ENCODE peak calls at places on chromosomes 2 and 18, in nine cellular contexts. E is left lobe of liver; J is activated CD4-positive, alpha-beta T cell treated with anti-CD3 and anti-CD28 coated beads, Interleukin-2, amount 50 U/mL, for 1 hour; U is gastrocnemius medialis; Q is left cardiac atrium; A is activated T-helper 1 cell treated with Interleukin-2 at 50 U/mL for 16 hours; M is retina; B is HS-5; C is thoracic aorta. O is an unnamed sample.

GRCh38 chr2:230220347-230220969 is 674 bp upstream of the SP110 start:
- DNase-seq in E (no peak), J (no peak), U (no peak), Q (no peak), M (no peak), B (no peak), A (no peak), C (no peak), O (no peak)

GRCh38 chr2:216426938-216427337 is 14.7 kb downstream of the SMARCAL1 start:
- DNase-seq in C (no peak), Q (no peak), B (peak; percentile 68), M (no peak), E (no peak), J (no peak), A (no peak), U (no peak), O (no peak)

GRCh38 chr2:162196611-162197010 is 44.6 kb upstream of the GCG start:
- DNase-seq in E (no peak), B (peak; percentile 73), U (no peak), J (no peak), M (no peak), A (no peak), C (no peak), Q (no peak), O (no peak)

GRCh38 chr2:119433636-119434327 is 2.1 kb downstream of the TMEM37 start:
- DNase-seq in Q (no peak), J (no peak), M (no peak), B (no peak), C (no peak), A (no peak), E (peak; percentile 88), U (no peak), O (no peak)

GRCh38 chr2:74201596-74201995 is 3.2 kb downstream of the MTHFD2 start:
- DNase-seq in J (no peak), U (peak; percentile 20), A (no peak), C (no peak), M (no peak), Q (no peak), B (peak; percentile 46), E (no peak), O (no peak)

GRCh38 chr2:211175956-211176355 is 619.6 kb downstream of the CPS1 start:
- DNase-seq in Q (no peak), U (no peak), B (no peak), C (no peak), J (no peak), A (no peak), M (no peak), E (no peak), O (no peak)

GRCh38 chr2:234996041-234996440 is 44.2 kb downstream of the SH3BP4 start:
- DNase-seq in U (no peak), B (no peak), Q (no peak), J (no peak), E (no peak), M (no peak), C (no peak), A (no peak), O (no peak)

GRCh38 chr2:54342603-54343002 is 86.6 kb upstream of the TSPYL6 start:
- DNase-seq in J (no peak), M (no peak), U (no peak), E (no peak), A (no peak), B (no peak), C (no peak), Q (no peak), O (no peak)

GRCh38 chr2:239514753-239515152 is 113.9 kb upstream of the HDAC4 start:
- DNase-seq in B (no peak), M (no peak), J (no peak), U (no peak), A (no peak), Q (no peak), E (no peak), C (no peak), O (no peak)

GRCh38 chr2:134669731-134670669 is 48.8 kb downstream of the TMEM163 start:
- DNase-seq in A (peak; percentile 53), E (no peak), J (peak; percentile 60), U (no peak), Q (no peak), M (no peak), C (no peak), B (no peak), O (peak; percentile 37)

GRCh38 chr18:3892141-3892540 is 442.2 kb downstream of the TGIF1 start:
- DNase-seq in B (no peak), Q (no peak), C (no peak), E (no peak), M (no peak), A (no peak), J (no peak), U (no peak), O (no peak)

GRCh38 chr18:45755936-45756335 is 32.0 kb downstream of the SLC14A1 start:
- DNase-seq in B (no peak), Q (peak; percentile 80), J (no peak), M (no peak), A (no peak), U (no peak), C (peak; percentile 81), E (peak; percentile 47), O (no peak)

GRCh38 chr2:37343537-37344434 is 644 bp upstream of the QPCT start:
- DNase-seq in B (no peak), M (peak; percentile 17), U (no peak), A (no peak), C (no peak), J (no peak), E (no peak), Q (peak; percentile 41), O (no peak)

GRCh38 chr2:134261398-134262131 is 7.7 kb downstream of the MGAT5 start:
- DNase-seq in M (no peak), U (no peak), A (no peak), C (no peak), B (no peak), E (no peak), J (no peak), Q (no peak), O (no peak)

GRCh38 chr2:99615247-99615771 is 125.5 kb upstream of the REV1 start:
- DNase-seq in E (no peak), B (no peak), U (peak; percentile 19), C (no peak), M (no peak), J (no peak), Q (no peak), A (no peak), O (no peak)

GRCh38 chr18:2662990-2663389 is 7.5 kb downstream of the SMCHD1 start:
- DNase-seq in J (no peak), E (no peak), U (no peak), M (no peak), A (no peak), B (no peak), C (no peak), Q (no peak), O (no peak)

GRCh38 chr2:26970244-26970927 is at the start of gene MAPRE3:
- DNase-seq in A (peak; percentile 71), U (peak; percentile 60), Q (peak; percentile 80), M (peak; percentile 94), J (peak; percentile 83), C (no peak), E (peak; percentile 88), B (peak; percentile 33), O (peak; percentile 87)

GRCh38 chr2:23791030-23791429 is 135.9 kb downstream of the ATAD2B start:
- DNase-seq in J (no peak), M (no peak), U (no peak), A (no peak), C (no peak), E (no peak), B (no peak), Q (no peak), O (no peak)

GRCh38 chr2:222311978-222312738 is 13.4 kb upstream of the PAX3 start:
- DNase-seq in U (no peak), C (no peak), J (no peak), E (no peak), B (no peak), A (no peak), Q (no peak), M (peak; percentile 77), O (no peak)

GRCh38 chr2:152814475-152815030 is 96.1 kb downstream of the ARL6IP6 start:
- DNase-seq in U (no peak), Q (no peak), C (no peak), A (no peak), E (no peak), B (no peak), J (no peak), M (no peak), O (no peak)

GRCh38 chr2:52658598-52658997 is 1109.0 kb upstream of the CHAC2 start:
- DNase-seq in U (no peak), E (no peak), Q (no peak), M (no peak), J (no peak), B (peak; percentile 37), A (no peak), C (no peak), O (no peak)

GRCh38 chr18:65750421-65751144 is at the start of gene CDH7:
- DNase-seq in J (no peak), E (no peak), A (no peak), Q (no peak), U (no peak), M (peak; percentile 94), B (no peak), C (no peak), O (no peak)

GRCh38 chr2:76745605-76746004 is 776.6 kb downstream of the LRRTM4 start:
- DNase-seq in B (no peak), A (no peak), E (no peak), U (no peak), C (no peak), M (no peak), J (no peak), Q (no peak), O (no peak)

GRCh38 chr2:143559202-143559601 is 430.0 kb downstream of the ARHGAP15 start:
- DNase-seq in A (no peak), C (no peak), J (no peak), Q (no peak), B (no peak), U (no peak), E (no peak), M (no peak), O (no peak)

GRCh38 chr2:65300772-65301711 is 73.4 kb downstream of the ACTR2 start:
- DNase-seq in Q (peak; percentile 33), J (peak; percentile 61), U (no peak), E (no peak), A (peak; percentile 59), M (peak; percentile 57), C (peak; percentile 34), B (peak; percentile 76), O (peak; percentile 21)